ENCODE peak calls at places on chromosomes 6 and 20, in eight cellular contexts. R is CD4-positive, alpha-beta memory T cell; K is kidney epithelial cell; C is A549; B is activated naive CD4-positive, alpha-beta T cell; J is right lobe of liver; E is RWPE1; P is coronary artery. X is an unnamed sample.

GRCh38 chr6:7727951-7728854 is 2.3 kb downstream of the BMP6 start:
- DNase-seq in K (no peak), R (no peak), E (no peak), C (peak; percentile 45), B (no peak), P (no peak), J (no peak), X (no peak)

GRCh38 chr6:13810688-13811446 is 3.5 kb downstream of the MCUR1 start:
- DNase-seq in R (no peak), B (no peak), K (no peak), P (no peak), J (no peak), E (no peak), C (no peak), X (no peak)

GRCh38 chr20:17852323-17852722 is 116.3 kb downstream of the SNX5 start:
- DNase-seq in E (no peak), J (no peak), R (no peak), K (no peak), P (no peak), B (no peak), C (no peak), X (no peak)

GRCh38 chr20:19826179-19826914 is 68.3 kb downstream of the RIN2 start:
- DNase-seq in K (no peak), C (peak; percentile 38), J (no peak), P (no peak), B (no peak), R (no peak), E (no peak), X (no peak)

GRCh38 chr6:53648571-53648970 is 17.0 kb downstream of the KLHL31 start:
- DNase-seq in C (no peak), J (no peak), E (no peak), P (no peak), K (no peak), R (no peak), B (no peak), X (no peak)

GRCh38 chr6:33725891-33726673 is 14.6 kb upstream of the UQCC2 start:
- DNase-seq in K (no peak), R (no peak), C (no peak), J (peak; percentile 13), E (no peak), B (no peak), P (no peak), X (no peak)

GRCh38 chr20:56527521-56527920 is 3.0 kb downstream of the FAM209A start:
- DNase-seq in R (no peak), J (no peak), P (no peak), B (no peak), E (no peak), K (no peak), C (no peak), X (no peak)

GRCh38 chr20:11391591-11391990 is 526.1 kb upstream of the BTBD3 start:
- DNase-seq in B (no peak), J (no peak), K (no peak), P (no peak), E (no peak), C (no peak), R (no peak), X (no peak)

GRCh38 chr6:39642300-39642699 is 82.9 kb downstream of the KIF6 start:
- DNase-seq in J (no peak), P (no peak), C (no peak), B (no peak), R (no peak), E (no peak), K (no peak), X (no peak)

GRCh38 chr6:82176616-82177015 is 70.9 kb downstream of the IBTK start:
- DNase-seq in R (no peak), B (no peak), C (no peak), P (no peak), E (no peak), K (no peak), J (no peak), X (no peak)

GRCh38 chr20:51388227-51388626 is 154.3 kb downstream of the NFATC2 start:
- DNase-seq in B (no peak), E (peak; percentile 71), R (no peak), C (peak; percentile 29), K (peak; percentile 55), P (no peak), J (no peak), X (no peak)

GRCh38 chr20:49668181-49668877 is 45.3 kb downstream of the B4GALT5 start:
- DNase-seq in B (no peak), C (no peak), K (no peak), E (no peak), P (no peak), R (peak; percentile 80), J (no peak), X (no peak)

GRCh38 chr6:16163066-16163465 is 34.2 kb downstream of the MYLIP start:
- DNase-seq in B (no peak), K (no peak), J (no peak), R (no peak), C (no peak), E (no peak), P (no peak), X (no peak)

GRCh38 chr6:134080171-134080795 is 27.9 kb upstream of the SLC2A12 start:
- DNase-seq in J (no peak), C (no peak), R (no peak), P (no peak), E (peak; percentile 11), K (peak; percentile 35), B (no peak), X (no peak)

X was measured in T1000.